ENCODE peak calls at places on chromosomes 4 and X, in five cellular contexts. D, W, N, E and X are unnamed samples.
A peak's percentile ranks its signal among the peaks of the same experiment; 100 is the strongest.

GRCh38 chr4:54940996-54941395 is 184.4 kb downstream of the KDR start:
- DNase-seq in D (no peak), W (no peak), N (no peak), E (no peak), X (no peak)

GRCh38 chrX:19593684-19594083 is 78.4 kb upstream of the MAP3K15 start:
- DNase-seq in D (no peak), W (no peak), N (no peak), E (peak; percentile 14), X (no peak)

GRCh38 chr4:742742-743311 is 37.2 kb downstream of the PCGF3 start:
- DNase-seq in D (peak; percentile 76), W (peak; percentile 90), N (peak; percentile 74), E (no peak), X (no peak)

GRCh38 chrX:128106630-128107029 is 54.4 kb upstream of the ACTRT1 start:
- DNase-seq in D (no peak), W (no peak), N (peak; percentile 10), E (no peak), X (no peak)

GRCh38 chr4:148090503-148091476 is 351.4 kb downstream of the NR3C2 start:
- DNase-seq in D (no peak), W (peak; percentile 79), N (no peak), E (no peak), X (no peak)

GRCh38 chr4:19130836-19131235 is 1109.3 kb upstream of the LCORL start:
- DNase-seq in D (no peak), W (no peak), N (no peak), E (no peak), X (no peak)

GRCh38 chrX:12955882-12956703 is 18.8 kb upstream of the TMSB4X start:
- DNase-seq in D (peak; percentile 56), W (no peak), N (no peak), E (no peak), X (no peak)

GRCh38 chr4:183544109-183544508 is 39.3 kb downstream of the ING2 start:
- DNase-seq in D (no peak), W (no peak), N (no peak), E (no peak), X (no peak)

GRCh38 chr4:87058272-87059073 is 123.7 kb downstream of the AFF1 start:
- DNase-seq in D (no peak), W (no peak), N (no peak), E (no peak), X (no peak)

GRCh38 chr4:14834382-14834781 is 167.9 kb upstream of the CPEB2 start:
- DNase-seq in D (no peak), W (no peak), N (no peak), E (no peak), X (no peak)

GRCh38 chr4:1983846-1984405 is 24.8 kb downstream of the NELFA start:
- DNase-seq in D (peak; percentile 50), W (peak; percentile 81), N (no peak), E (no peak), X (peak; percentile 72)

GRCh38 chr4:182711211-182711610 is 206.0 kb downstream of the DCTD start:
- DNase-seq in D (no peak), W (no peak), N (no peak), E (no peak), X (no peak)

GRCh38 chr4:41137879-41138278 is 76.5 kb downstream of the APBB2 start:
- DNase-seq in D (no peak), W (no peak), N (no peak), E (no peak), X (no peak)

GRCh38 chrX:143121471-143121870 is 95.7 kb downstream of the SPANXN4 start:
- DNase-seq in D (no peak), W (no peak), N (no peak), E (no peak), X (no peak)

GRCh38 chr4:53920883-53921282 is 143.5 kb downstream of the CHIC2 start:
- DNase-seq in D (no peak), W (no peak), N (no peak), E (no peak), X (no peak)

GRCh38 chrX:43868791-43869190 is 13.5 kb downstream of the MAOB start:
- DNase-seq in D (no peak), W (no peak), N (no peak), E (no peak), X (no peak)

GRCh38 chr4:23477905-23478304 is 411.9 kb downstream of the PPARGC1A start:
- DNase-seq in D (no peak), W (no peak), N (no peak), E (no peak), X (no peak)

GRCh38 chrX:40109288-40110008 is 11.7 kb upstream of the BCOR start:
- DNase-seq in D (peak; percentile 62), W (no peak), N (no peak), E (no peak), X (no peak)

GRCh38 chrX:101691823-101692222 is 32.2 kb upstream of the ARMCX2 start:
- DNase-seq in D (no peak), W (no peak), N (no peak), E (no peak), X (no peak)

GRCh38 chrX:115560211-115560977 is 580 bp upstream of the PLS3 start:
- DNase-seq in D (no peak), W (no peak), N (no peak), E (no peak), X (no peak)

GRCh38 chrX:42246814-42247213 is 323.5 kb upstream of the CASK start:
- DNase-seq in D (no peak), W (no peak), N (no peak), E (no peak), X (no peak)

GRCh38 chr4:91032725-91033445 is 905.7 kb downstream of the CCSER1 start:
- DNase-seq in D (no peak), W (no peak), N (no peak), E (no peak), X (no peak)

GRCh38 chrX:102560423-102561068 is 38.8 kb upstream of the ARMCX5 start:
- DNase-seq in D (no peak), W (no peak), N (no peak), E (no peak), X (no peak)

GRCh38 chr4:41363384-41363981 is 106.8 kb downstream of the UCHL1 start:
- DNase-seq in D (no peak), W (no peak), N (no peak), E (peak; percentile 30), X (no peak)

GRCh38 chrX:111490683-111491082 is 20.8 kb upstream of the SERTM2 start:
- DNase-seq in D (no peak), W (no peak), N (no peak), E (no peak), X (no peak)

GRCh38 chrX:40012800-40013682 is 84.7 kb downstream of the BCOR start:
- DNase-seq in D (peak; percentile 74), W (no peak), N (no peak), E (no peak), X (peak; percentile 74)

GRCh38 chrX:85865324-85865723 is 182.0 kb downstream of the CHM start:
- DNase-seq in D (no peak), W (no peak), N (no peak), E (no peak), X (no peak)

GRCh38 chr4:95549246-95550138 is 719 bp upstream of the UNC5C start:
- DNase-seq in D (peak; percentile 75), W (no peak), N (peak; percentile 36), E (no peak), X (peak; percentile 77)

GRCh38 chrX:34987646-34988045 is 45.0 kb downstream of the FAM47B start:
- DNase-seq in D (no peak), W (no peak), N (no peak), E (no peak), X (no peak)

GRCh38 chr4:173556398-173557131 is 26.5 kb upstream of the HAND2 start:
- DNase-seq in D (no peak), W (no peak), N (no peak), E (no peak), X (no peak)

GRCh38 chr4:77582151-77582550 is 23.5 kb upstream of the CXCL13 start:
- DNase-seq in D (no peak), W (no peak), N (no peak), E (no peak), X (no peak)

GRCh38 chr4:139027771-139028170 is 12.2 kb downstream of the NOCT start:
- DNase-seq in D (no peak), W (no peak), N (no peak), E (no peak), X (no peak)

GRCh38 chr4:7817877-7818675 is 121.6 kb downstream of the AFAP1 start:
- DNase-seq in D (peak; percentile 26), W (no peak), N (no peak), E (no peak), X (no peak)

GRCh38 chr4:141448490-141448889 is 187.9 kb upstream of the IL15 start:
- DNase-seq in D (no peak), W (no peak), N (no peak), E (no peak), X (no peak)

GRCh38 chrX:69149466-69150293 is 15.6 kb downstream of the PJA1 start:
- DNase-seq in D (no peak), W (no peak), N (peak; percentile 31), E (no peak), X (peak; percentile 64)

DNA sequence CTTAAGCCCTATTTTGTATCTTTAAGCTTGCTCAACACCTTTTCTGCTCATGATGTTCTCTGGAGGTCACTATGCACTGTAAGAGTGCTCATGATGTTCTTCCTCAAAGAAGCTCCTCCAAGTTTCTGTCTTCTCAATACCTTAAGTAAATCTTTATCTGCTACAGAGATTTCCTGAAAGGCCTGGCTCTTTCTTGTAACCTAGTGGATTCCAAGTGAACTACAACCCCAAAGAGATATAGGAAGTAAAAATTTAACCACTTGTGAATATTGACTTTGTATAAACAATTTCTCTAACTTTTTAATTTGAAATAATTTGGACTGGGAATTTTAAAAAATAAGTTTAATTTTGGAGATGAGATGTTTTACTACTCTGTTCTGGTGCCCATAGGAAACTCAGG is 39.3 kb upstream of the XK start:
- DNase-seq in D (no peak), W (no peak), N (no peak), E (no peak), X (no peak)
- TF ChIP-seq CTCF in D (no peak), W (no peak), N (peak; percentile 36), E (no peak), X (peak; percentile 49)

GRCh38 chr4:135492439-135492838 is 1290.8 kb upstream of the PABPC4L start:
- DNase-seq in D (no peak), W (no peak), N (no peak), E (no peak), X (no peak)
- TF ChIP-seq CTCF in D (no peak), W (no peak), N (no peak), E (no peak), X (no peak)

GRCh38 chr4:88881227-88881569 is 175.8 kb downstream of the FAM13A start:
- DNase-seq in D (no peak), W (no peak), N (no peak), E (no peak), X (no peak)
- TF ChIP-seq CTCF in D (no peak), W (no peak), N (no peak), E (no peak), X (no peak)

GRCh38 chr4:68447201-68447600 is at the start of gene TMPRSS11E:
- DNase-seq in D (no peak), W (no peak), N (no peak), E (no peak), X (no peak)
- TF ChIP-seq CTCF in D (no peak), W (no peak), N (no peak), E (no peak), X (no peak)